ENCODE peak calls at places on chromosomes 4 and X, in nine cellular contexts. M is stimulated activated CD4-positive, alpha-beta T cell treated with anti-CD3 and anti-CD28 coated beads, Interleukin-12 subunit alpha, Interleukin-12 subunit beta, amount 100 ng/mL, for 48 hours; R is PC-3; X is foreskin keratinocyte; L is Kasumi-1; I is left colon; J is memory B cell; G is nephron progenitor cell; Z is amniotic stem cell. Y is an unnamed sample.

GRCh38 chr4:145732416-145732815 is 52.5 kb downstream of the C4orf51 start:
- DNase-seq in M (no peak), R (peak; percentile 15), X (no peak), L (no peak), I (peak; percentile 20), J (no peak), G (no peak), Z (no peak), Y (no peak)

GRCh38 chr4:85807247-85807915 is 332.4 kb downstream of the ARHGAP24 start:
- DNase-seq in M (no peak), R (peak; percentile 73), X (no peak), L (no peak), I (no peak), J (no peak), G (no peak), Z (no peak), Y (no peak)

GRCh38 chr4:39963656-39964055 is 14.1 kb downstream of the PDS5A start:
- DNase-seq in M (no peak), R (no peak), X (no peak), L (no peak), I (no peak), J (no peak), G (no peak), Z (no peak), Y (no peak)

GRCh38 chr4:167956676-167957075 is 135.7 kb upstream of the ANXA10 start:
- DNase-seq in M (no peak), R (peak; percentile 53), X (no peak), L (no peak), I (no peak), J (no peak), G (no peak), Z (no peak), Y (no peak)

GRCh38 chr4:93855926-93856325 is 27.4 kb downstream of the ATOH1 start:
- DNase-seq in M (no peak), R (no peak), X (no peak), L (no peak), I (no peak), J (no peak), G (no peak), Z (no peak), Y (no peak)

GRCh38 chrX:42247241-42247640 is 323.9 kb upstream of the CASK start:
- DNase-seq in M (no peak), R (no peak), X (no peak), L (no peak), I (no peak), J (no peak), G (no peak), Z (no peak), Y (no peak)

GRCh38 chr4:10289534-10289899 is 167.7 kb downstream of the ZNF518B start:
- DNase-seq in M (no peak), R (no peak), X (no peak), L (no peak), I (no peak), J (no peak), G (no peak), Z (no peak), Y (no peak)

GRCh38 chr4:87614292-87614890 is 6.1 kb downstream of the DSPP start:
- DNase-seq in M (no peak), R (no peak), X (no peak), L (no peak), I (no peak), J (no peak), G (no peak), Z (no peak), Y (no peak)

GRCh38 chr4:26410385-26411293 is 79.6 kb downstream of the CCKAR start:
- DNase-seq in M (no peak), R (peak; percentile 76), X (no peak), L (peak; percentile 87), I (no peak), J (peak; percentile 50), G (peak; percentile 18), Z (no peak), Y (peak; percentile 24)

GRCh38 chr4:112895785-112896184 is 153.7 kb upstream of the ANK2 start:
- DNase-seq in M (no peak), R (no peak), X (peak; percentile 35), L (no peak), I (no peak), J (no peak), G (peak; percentile 31), Z (no peak), Y (no peak)

GRCh38 chr4:107258359-107258758 is 222.2 kb upstream of the DKK2 start:
- DNase-seq in M (no peak), R (peak; percentile 4), X (no peak), L (no peak), I (no peak), J (no peak), G (no peak), Z (no peak), Y (no peak)

GRCh38 chr4:101086801-101087586 is 260.3 kb downstream of the PPP3CA start:
- DNase-seq in M (no peak), R (peak; percentile 18), X (no peak), L (peak; percentile 29), I (no peak), J (no peak), G (no peak), Z (no peak), Y (no peak)

GRCh38 chr4:96016615-96017299 is 176.9 kb downstream of the PDHA2 start:
- DNase-seq in M (no peak), R (peak; percentile 29), X (peak; percentile 49), L (no peak), I (no peak), J (no peak), G (no peak), Z (no peak), Y (no peak)

GRCh38 chr4:182179105-182179504 is 64.1 kb upstream of the TENM3 start:
- DNase-seq in M (no peak), R (no peak), X (no peak), L (no peak), I (no peak), J (no peak), G (no peak), Z (peak; percentile 8), Y (no peak)

GRCh38 chrX:10111364-10112148 is 45.2 kb upstream of the CLCN4 start:
- DNase-seq in M (peak; percentile 35), R (no peak), X (no peak), L (no peak), I (peak; percentile 50), J (peak; percentile 54), G (no peak), Z (no peak), Y (peak; percentile 83)

GRCh38 chr4:185039508-185040273 is 21.4 kb downstream of the HELT start:
- DNase-seq in M (no peak), R (peak; percentile 54), X (no peak), L (peak; percentile 90), I (peak; percentile 45), J (peak; percentile 60), G (peak; percentile 51), Z (peak; percentile 16), Y (peak; percentile 55)

GRCh38 chrX:47723689-47724088 is 64.7 kb upstream of the UXT start:
- DNase-seq in M (peak; percentile 5), R (no peak), X (no peak), L (no peak), I (no peak), J (no peak), G (no peak), Z (no peak), Y (no peak)

GRCh38 chrX:95383778-95384177 is 1300.9 kb upstream of the DIAPH2 start:
- DNase-seq in M (no peak), R (peak; percentile 32), X (peak; percentile 57), L (no peak), I (no peak), J (no peak), G (no peak), Z (no peak), Y (no peak)

GRCh38 chrX:118025193-118025592 is 91.4 kb downstream of the KLHL13 start:
- DNase-seq in M (no peak), R (peak; percentile 33), X (no peak), L (no peak), I (no peak), J (no peak), G (no peak), Z (no peak), Y (no peak)

GRCh38 chr4:11514780-11515432 is 86.2 kb upstream of the HS3ST1 start:
- DNase-seq in M (no peak), R (no peak), X (no peak), L (no peak), I (no peak), J (no peak), G (peak; percentile 30), Z (no peak), Y (no peak)

GRCh38 chr4:184647391-184648101 is 1.7 kb downstream of the CASP3 start:
- DNase-seq in M (no peak), R (peak; percentile 35), X (no peak), L (no peak), I (no peak), J (no peak), G (no peak), Z (no peak), Y (no peak)

GRCh38 chrX:56248492-56248891 is 16.3 kb downstream of the KLF8 start:
- DNase-seq in M (peak; percentile 39), R (peak; percentile 60), X (no peak), L (peak; percentile 57), I (peak; percentile 66), J (peak; percentile 39), G (peak; percentile 48), Z (no peak), Y (no peak)

GRCh38 chr4:15776871-15777648 is 1.1 kb upstream of the CD38 start:
- DNase-seq in M (no peak), R (no peak), X (no peak), L (no peak), I (no peak), J (no peak), G (no peak), Z (no peak), Y (no peak)

GRCh38 chr4:22678851-22679517 is 13.8 kb upstream of the GBA3 start:
- DNase-seq in M (no peak), R (no peak), X (no peak), L (no peak), I (no peak), J (no peak), G (no peak), Z (no peak), Y (no peak)

Y was measured in T-helper 2 cell.